ENCODE peak calls at places on chromosomes 1 and 21, in ten cellular contexts. Q, M, E, H, K, I, B, J, F and O are unnamed samples.

GRCh38 chr1:116278541-116278866 is 94.5 kb upstream of the ATP1A1 start:
- DNase-seq in E (no peak), K (no peak), I (no peak), J (peak), M (no peak), H (no peak), B (no peak), Q (no peak), F (no peak), O (no peak)

GRCh38 chr1:201295861-201296260 is 12.6 kb downstream of the PKP1 start:
- DNase-seq in K (no peak), Q (no peak), E (no peak), I (no peak), F (no peak), H (no peak), B (no peak), M (no peak), J (peak), O (no peak)

GRCh38 chr1:214352838-214353237 is 71.9 kb downstream of the SMYD2 start:
- DNase-seq in J (no peak), H (no peak), I (no peak), E (no peak), M (no peak), Q (no peak), K (no peak), B (no peak), F (no peak), O (no peak)

GRCh38 chr1:243740255-243740999 is 109.6 kb downstream of the AKT3 start:
- DNase-seq in M (no peak), J (no peak), Q (no peak), E (no peak), I (no peak), K (no peak), F (no peak), H (no peak), B (no peak), O (no peak)

GRCh38 chr1:241870290-241870689 is 22.3 kb downstream of the EXO1 start:
- DNase-seq in B (no peak), J (no peak), K (no peak), F (no peak), H (no peak), E (no peak), Q (no peak), M (no peak), I (no peak), O (no peak)

GRCh38 chr1:61448934-61449368 is 276.0 kb downstream of the TM2D1 start:
- DNase-seq in M (no peak), I (no peak), B (no peak), H (no peak), K (no peak), J (peak), Q (no peak), E (no peak), F (no peak), O (no peak)

GRCh38 chr1:190583862-190584261 is 106.2 kb upstream of the BRINP3 start:
- DNase-seq in H (no peak), E (no peak), B (no peak), J (no peak), I (no peak), M (no peak), F (no peak), K (no peak), Q (no peak), O (no peak)

GRCh38 chr1:66251521-66251920 is 282.4 kb upstream of the SGIP1 start:
- DNase-seq in E (no peak), M (no peak), I (no peak), K (no peak), J (no peak), B (no peak), F (no peak), Q (no peak), H (no peak), O (no peak)

GRCh38 chr1:225845633-225846259 is 35.8 kb downstream of the EPHX1 start:
- DNase-seq in F (no peak), J (peak), B (peak), E (peak), M (peak), Q (peak), I (peak), K (no peak), H (no peak), O (peak)

GRCh38 chr21:42121792-42122191 is 50.7 kb downstream of the UMODL1 start:
- DNase-seq in M (no peak), J (peak), K (no peak), B (no peak), F (no peak), Q (no peak), E (no peak), I (no peak), H (no peak), O (no peak)

GRCh38 chr1:3677411-3677944 is 25.2 kb downstream of the TP73 start:
- DNase-seq in E (no peak), Q (no peak), H (no peak), J (no peak), F (no peak), B (no peak), M (no peak), K (no peak), I (no peak), O (no peak)

GRCh38 chr1:150144606-150145005 is 5.1 kb upstream of the PLEKHO1 start:
- DNase-seq in E (no peak), K (no peak), Q (no peak), I (no peak), J (no peak), H (no peak), M (no peak), F (no peak), B (no peak), O (no peak)